ENCODE peak calls at places on chromosomes 3 and 15, in eight cellular contexts. One of them, this sample, is unnamed.
A peak's percentile ranks its signal among the peaks of the same experiment; 100 is the strongest.

GRCh38 chr3:73215286-73215685 is 153.8 kb downstream of the EBLN2 start:
- DNase-seq in activated gamma-delta T cell treated with Interleukin-2 at 50 U/mL for 16 hours: no peak
- DNase-seq in fibroblast of gingiva: peak; percentile 11
- DNase-seq in Right ventricle myocardium superior: no peak
- DNase-seq in aorta: no peak
- DNase-seq in transverse colon: no peak
- DNase-seq in A549: no peak
- DNase-seq in neuronal stem cell: no peak
- DNase-seq in this sample: no peak

GRCh38 chr3:50028336-50028735 is 60.4 kb upstream of the RBM5 start:
- DNase-seq in activated gamma-delta T cell treated with Interleukin-2 at 50 U/mL for 16 hours: no peak
- DNase-seq in fibroblast of gingiva: peak; percentile 73
- DNase-seq in Right ventricle myocardium superior: no peak
- DNase-seq in aorta: no peak
- DNase-seq in transverse colon: no peak
- DNase-seq in A549: no peak
- DNase-seq in neuronal stem cell: no peak
- DNase-seq in this sample: no peak

GRCh38 chr3:62875103-62876002 is at the start of gene CADPS:
- DNase-seq in activated gamma-delta T cell treated with Interleukin-2 at 50 U/mL for 16 hours: no peak
- DNase-seq in fibroblast of gingiva: peak; percentile 2
- DNase-seq in Right ventricle myocardium superior: peak; percentile 37
- DNase-seq in aorta: no peak
- DNase-seq in transverse colon: peak; percentile 13
- DNase-seq in A549: no peak
- DNase-seq in neuronal stem cell: no peak
- DNase-seq in this sample: peak; percentile 62

GRCh38 chr3:56919797-56920195 is 118.0 kb upstream of the ARHGEF3 start:
- DNase-seq in activated gamma-delta T cell treated with Interleukin-2 at 50 U/mL for 16 hours: no peak
- DNase-seq in fibroblast of gingiva: no peak
- DNase-seq in Right ventricle myocardium superior: no peak
- DNase-seq in aorta: no peak
- DNase-seq in transverse colon: no peak
- DNase-seq in A549: no peak
- DNase-seq in neuronal stem cell: no peak
- DNase-seq in this sample: no peak

GRCh38 chr3:73214846-73215245 is 153.4 kb downstream of the EBLN2 start:
- DNase-seq in activated gamma-delta T cell treated with Interleukin-2 at 50 U/mL for 16 hours: no peak
- DNase-seq in fibroblast of gingiva: no peak
- DNase-seq in Right ventricle myocardium superior: no peak
- DNase-seq in aorta: no peak
- DNase-seq in transverse colon: no peak
- DNase-seq in A549: no peak
- DNase-seq in neuronal stem cell: no peak
- DNase-seq in this sample: no peak

GRCh38 chr3:22685598-22685997 is 517.5 kb upstream of the UBE2E2 start:
- DNase-seq in activated gamma-delta T cell treated with Interleukin-2 at 50 U/mL for 16 hours: no peak
- DNase-seq in fibroblast of gingiva: no peak
- DNase-seq in Right ventricle myocardium superior: no peak
- DNase-seq in aorta: no peak
- DNase-seq in transverse colon: no peak
- DNase-seq in A549: peak; percentile 5
- DNase-seq in neuronal stem cell: no peak
- DNase-seq in this sample: peak; percentile 8

GRCh38 chr15:90883971-90884718 is at the start of gene FES:
- DNase-seq in activated gamma-delta T cell treated with Interleukin-2 at 50 U/mL for 16 hours: no peak
- DNase-seq in fibroblast of gingiva: peak; percentile 65
- DNase-seq in Right ventricle myocardium superior: peak; percentile 88
- DNase-seq in aorta: peak; percentile 89
- DNase-seq in transverse colon: peak; percentile 64
- DNase-seq in A549: no peak
- DNase-seq in neuronal stem cell: peak; percentile 40
- DNase-seq in this sample: no peak

GRCh38 chr3:8742921-8743605 is 9.5 kb downstream of the CAV3 start:
- DNase-seq in activated gamma-delta T cell treated with Interleukin-2 at 50 U/mL for 16 hours: no peak
- DNase-seq in fibroblast of gingiva: peak; percentile 38
- DNase-seq in Right ventricle myocardium superior: no peak
- DNase-seq in aorta: peak; percentile 25
- DNase-seq in transverse colon: no peak
- DNase-seq in A549: peak; percentile 19
- DNase-seq in neuronal stem cell: no peak
- DNase-seq in this sample: no peak

GRCh38 chr3:12994607-12995388 is 78.4 kb downstream of the IQSEC1 start:
- DNase-seq in activated gamma-delta T cell treated with Interleukin-2 at 50 U/mL for 16 hours: peak; percentile 85
- DNase-seq in fibroblast of gingiva: peak; percentile 64
- DNase-seq in Right ventricle myocardium superior: peak; percentile 93
- DNase-seq in aorta: peak; percentile 97
- DNase-seq in transverse colon: peak; percentile 93
- DNase-seq in A549: peak; percentile 82
- DNase-seq in neuronal stem cell: peak; percentile 81
- DNase-seq in this sample: peak; percentile 85